ENCODE peak calls at places on chromosomes 12 and 14, in four cellular contexts. C is OCI-LY7, K is GM23338, E is uterus. D is an unnamed sample.

GRCh38 chr14:23375527-23376251 is 1.2 kb upstream of the CMTM5 start:
- DNase-seq in K (no peak), E (no peak), C (no peak), D (no peak)

GRCh38 chr14:24409217-24409616 is 10.4 kb downstream of the NYNRIN start:
- DNase-seq in K (no peak), C (no peak), E (no peak), D (no peak)

GRCh38 chr14:102094101-102094500 is 7.3 kb upstream of the HSP90AA1 start:
- DNase-seq in C (no peak), K (peak; percentile 50), E (no peak), D (no peak)

GRCh38 chr12:49885118-49885517 is 18.6 kb downstream of the FAIM2 start:
- DNase-seq in E (no peak), K (peak; percentile 35), C (no peak), D (no peak)

GRCh38 chr14:90569201-90569600 is 172.4 kb downstream of the CALM1 start:
- DNase-seq in C (no peak), K (no peak), E (no peak), D (no peak)

GRCh38 chr14:35704793-35705493 is 104.2 kb downstream of the RALGAPA1 start:
- DNase-seq in E (no peak), C (no peak), K (no peak), D (no peak)

GRCh38 chr12:111636209-111636928 is 37.3 kb upstream of the ATXN2 start:
- DNase-seq in K (peak; percentile 85), E (peak; percentile 73), C (no peak), D (no peak)

GRCh38 chr12:2535583-2536187 is 259.1 kb upstream of the FKBP4 start:
- DNase-seq in C (no peak), E (no peak), K (no peak), D (no peak)

GRCh38 chr14:54686219-54686870 is 119.4 kb downstream of the SAMD4A start:
- DNase-seq in K (no peak), C (no peak), E (peak; percentile 80), D (no peak)

GRCh38 chr12:124699878-124700277 is 132.5 kb upstream of the NCOR2 start:
- DNase-seq in C (no peak), E (no peak), K (no peak), D (no peak)

GRCh38 chr12:69779928-69780327 is 41.3 kb downstream of the RAB3IP start:
- DNase-seq in C (no peak), K (peak; percentile 81), E (no peak), D (no peak)

GRCh38 chr14:31420319-31421081 is at the start of gene HEATR5A:
- DNase-seq in E (peak; percentile 92), C (peak; percentile 95), K (peak; percentile 96), D (peak; percentile 97)

GRCh38 chr14:103121846-103122577 is 1.2 kb upstream of the TNFAIP2 start:
- DNase-seq in C (no peak), K (peak; percentile 74), E (peak; percentile 94), D (peak; percentile 65)

GRCh38 chr12:2633825-2634200 is 161.0 kb upstream of the FKBP4 start:
- DNase-seq in K (no peak), E (no peak), C (no peak), D (no peak)

GRCh38 chr14:104981699-104982541 is 3.7 kb upstream of the CLBA1 start:
- DNase-seq in C (no peak), K (no peak), E (no peak), D (no peak)

GRCh38 chr14:94291159-94291905 is 1.7 kb downstream of the SERPINA10 start:
- DNase-seq in C (no peak), K (no peak), E (no peak), D (no peak)

GRCh38 chr12:109762673-109763191 is 49.1 kb downstream of the FAM222A start:
- DNase-seq in C (no peak), E (no peak), K (no peak), D (no peak)

GRCh38 chr14:39107624-39108023 is 4.6 kb upstream of the SEC23A start:
- DNase-seq in K (peak; percentile 71), E (no peak), C (peak; percentile 64), D (peak; percentile 56)
- TF ChIP-seq CTCF in K (peak; percentile 59), E (no peak), C (peak; percentile 84), D (peak; percentile 42)

DNA sequence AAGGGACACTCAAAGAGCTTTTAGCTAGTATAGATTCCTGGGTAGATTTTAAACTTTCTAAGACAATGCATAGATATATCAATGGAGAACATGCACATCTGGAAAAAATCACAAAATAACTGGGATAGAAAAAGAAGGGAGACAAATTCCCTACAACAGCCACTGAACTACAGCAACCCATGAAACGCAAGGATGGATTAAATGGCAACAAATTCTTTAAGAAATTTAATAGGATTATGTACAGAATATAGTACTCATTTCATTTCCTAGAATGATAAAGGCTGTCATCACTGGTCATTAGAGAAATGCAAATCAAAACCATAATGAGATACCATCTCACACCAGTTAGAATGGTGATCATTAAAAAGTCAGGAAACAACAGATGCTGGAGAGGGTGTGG is 174.4 kb upstream of the KRR1 start:
- DNase-seq in E (no peak), K (no peak), C (no peak), D (no peak)
- TF ChIP-seq CTCF in E (no peak), K (no peak), C (no peak), D (no peak)

GRCh38 chr12:115481141-115481540 is 796.4 kb downstream of the MED13L start:
- DNase-seq in K (no peak), C (no peak), E (no peak), D (peak; percentile 20)
- TF ChIP-seq CTCF in K (no peak), C (no peak), E (no peak), D (no peak)

GRCh38 chr12:132781938-132782337 is 20.3 kb upstream of the ANKLE2 start:
- DNase-seq in E (no peak), K (no peak), C (no peak), D (no peak)
- TF ChIP-seq CTCF in E (no peak), K (no peak), C (no peak), D (no peak)

GRCh38 chr12:103886398-103886797 is 43.8 kb upstream of the HSP90B1 start:
- DNase-seq in K (no peak), C (no peak), E (no peak), D (no peak)

GRCh38 chr12:103884316-103884715 is 43.3 kb upstream of the NT5DC3 start:
- DNase-seq in E (no peak), C (peak; percentile 61), K (peak; percentile 55), D (peak; percentile 65)

GRCh38 chr12:103882861-103883596 is 42.0 kb upstream of the NT5DC3 start:
- DNase-seq in E (no peak), C (no peak), K (no peak), D (peak; percentile 39)

DNA sequence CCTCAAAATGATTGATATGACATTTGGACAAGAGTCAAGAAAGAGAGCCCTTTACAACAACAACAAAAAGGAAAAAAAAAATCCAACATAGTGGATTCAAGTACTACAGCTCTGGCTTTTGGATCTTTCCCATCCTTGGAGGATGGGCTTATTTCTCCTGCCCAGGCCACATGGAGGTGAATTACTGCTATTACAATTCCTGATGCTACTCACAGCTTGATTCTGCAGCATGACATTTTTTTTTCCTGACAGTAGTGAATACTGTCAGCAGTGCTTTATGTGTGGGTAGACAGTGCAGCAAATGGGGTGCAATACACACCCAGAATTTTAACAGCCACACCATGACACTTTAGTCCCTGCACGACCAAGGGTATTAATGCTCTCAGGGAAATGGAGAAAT is 42.5 kb upstream of the HSP90B1 start:
- DNase-seq in C (no peak), E (no peak), K (peak; percentile 9), D (no peak)
- TF ChIP-seq CTCF in C (no peak), E (no peak), K (no peak), D (no peak)

GRCh38 chr12:116532986-116533342 is 26.2 kb upstream of the MAP1LC3B2 start:
- DNase-seq in E (no peak), C (no peak), K (no peak), D (no peak)

GRCh38 chr12:116533343-116534248 is 25.6 kb upstream of the MAP1LC3B2 start:
- DNase-seq in E (peak; percentile 94), C (peak; percentile 81), K (peak; percentile 94), D (peak; percentile 87)

GRCh38 chr12:116534341-116535121 is 24.6 kb upstream of the MAP1LC3B2 start:
- DNase-seq in E (peak; percentile 75), K (peak; percentile 57), C (no peak), D (no peak)

GRCh38 chr12:116529686-116530085 is 29.5 kb upstream of the MAP1LC3B2 start:
- DNase-seq in C (no peak), E (no peak), K (no peak), D (no peak)

DNA sequence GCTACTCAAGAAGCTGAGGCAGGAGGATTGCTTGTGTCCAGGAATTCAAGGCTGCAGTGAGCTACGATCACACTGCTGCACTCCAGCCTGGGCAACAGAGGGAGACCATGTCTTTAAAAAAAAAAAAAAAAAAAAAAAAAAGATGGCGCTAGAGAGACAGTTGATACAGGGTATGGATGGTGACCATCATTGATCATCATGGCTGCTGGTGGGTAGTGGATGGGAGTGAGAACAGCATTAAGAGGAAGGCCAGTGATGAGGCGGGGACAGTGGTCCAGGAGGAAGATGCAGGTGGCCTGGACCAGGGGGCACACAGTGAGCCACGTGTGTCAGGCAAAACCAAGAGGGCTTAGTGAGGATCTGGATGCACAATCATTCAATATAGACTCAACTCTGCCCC is 26.8 kb upstream of the MAP1LC3B2 start:
- DNase-seq in E (no peak), C (peak; percentile 9), K (no peak), D (no peak)
- TF ChIP-seq CTCF in E (no peak), C (peak; percentile 43), K (peak; percentile 12), D (no peak)

GRCh38 chr12:26833692-26834168 is 736 bp upstream of the ITPR2 start:
- DNase-seq in C (peak; percentile 85), E (peak; percentile 30), K (peak; percentile 88), D (peak; percentile 77)

GRCh38 chr12:26830358-26830757 is 2.6 kb downstream of the ITPR2 start:
- DNase-seq in E (no peak), K (no peak), C (no peak), D (no peak)

GRCh38 chr12:26832817-26833691 is at the start of gene ITPR2:
- DNase-seq in E (peak; percentile 95), C (peak; percentile 95), K (peak; percentile 97), D (peak; percentile 100)

GRCh38 chr12:26830783-26831601 is 2.0 kb downstream of the ITPR2 start:
- DNase-seq in K (peak; percentile 30), E (no peak), C (peak; percentile 31), D (no peak)

GRCh38 chr12:26831959-26832816 is 806 bp downstream of the ITPR2 start:
- DNase-seq in K (peak; percentile 58), E (peak; percentile 66), C (peak; percentile 89), D (peak; percentile 85)
- TF ChIP-seq CTCF in K (no peak), E (no peak), C (peak; percentile 10), D (no peak)

DNA sequence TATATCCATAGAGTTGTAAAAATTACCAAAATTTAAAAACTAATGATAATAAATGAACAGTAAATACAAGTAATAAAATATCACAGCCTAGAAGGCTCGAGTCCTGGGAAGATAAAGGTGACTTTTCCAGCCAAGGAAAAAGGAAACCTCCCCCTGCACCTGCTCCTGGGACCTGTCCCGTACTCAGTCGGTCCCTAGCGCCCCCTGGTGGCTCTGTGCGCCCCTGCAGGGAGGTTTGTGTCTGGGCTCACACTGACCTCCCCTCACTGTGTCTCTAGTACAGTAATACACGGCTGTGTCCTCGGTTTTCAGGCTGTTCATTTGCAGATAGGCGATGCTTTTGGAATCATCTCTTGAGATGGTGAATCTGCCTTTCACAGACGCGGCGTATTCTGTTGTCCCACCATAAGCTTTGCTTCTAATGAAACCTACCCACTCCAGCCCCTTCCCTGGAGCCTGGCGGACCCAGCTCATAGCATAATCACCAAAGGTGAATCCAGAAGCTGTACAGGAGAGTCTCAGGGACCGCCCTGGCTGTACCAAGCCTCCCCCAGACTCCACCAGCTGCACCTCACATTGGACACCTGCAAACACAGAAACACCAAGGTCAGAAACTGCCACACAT is 1030.4 kb downstream of the TMEM121 start:
- DNase-seq in K (peak; percentile 14), E (no peak), C (peak; percentile 66), D (peak; percentile 51)
- TF ChIP-seq CTCF in K (peak; percentile 37), E (no peak), C (peak; percentile 78), D (peak; percentile 75)

D was measured in GM20000.